ENCODE peak calls at places on chromosomes 5 and 9, in six cellular contexts. N is tibial nerve, V is sigmoid colon, L is ovary, E is transverse colon, S is spleen. W is an unnamed sample. For H3K4me1 and H3K36me3, the result is how much of the 10 kb centered on the place peaks cover.

GRCh38 chr9:132412089-132412488 is 2.1 kb downstream of the CFAP77 start:
- DNase-seq in N (no peak), V (no peak), L (no peak), E (no peak), S (no peak), W (no peak)

GRCh38 chr5:34005211-34005610 is 2.6 kb downstream of the AMACR start:
- DNase-seq in N (no peak), V (no peak), L (no peak), E (no peak), S (no peak), W (no peak)

GRCh38 chr5:54807421-54807820 is 178.0 kb downstream of the ESM1 start:
- DNase-seq in N (no peak), V (no peak), L (no peak), E (no peak), S (no peak), W (no peak)

GRCh38 chr5:110386782-110387181 is 339.7 kb downstream of the TMEM232 start:
- DNase-seq in N (no peak), V (no peak), L (no peak), E (no peak), S (no peak), W (no peak)

GRCh38 chr5:122723606-122724352 is 51.1 kb upstream of the SNX2 start:
- DNase-seq in N (peak), V (no peak), L (no peak), E (no peak), S (no peak), W (no peak)

GRCh38 chr5:108681079-108681921 is 66.4 kb upstream of the FER start:
- DNase-seq in N (peak), V (no peak), L (no peak), E (no peak), S (no peak), W (peak)

GRCh38 chr9:108439967-108440366 is 415.8 kb downstream of the ACTL7B start:
- DNase-seq in N (no peak), V (no peak), L (no peak), E (no peak), S (no peak), W (no peak)

GRCh38 chr5:105754056-105754455 is 1916.7 kb downstream of the EFNA5 start:
- DNase-seq in N (no peak), V (no peak), L (no peak), E (no peak), S (no peak), W (no peak)

GRCh38 chr9:131701789-131702337 is 38.0 kb downstream of the RAPGEF1 start:
- DNase-seq in N (no peak), V (no peak), L (no peak), E (no peak), S (no peak), W (no peak)

GRCh38 chr9:106678273-106678672 is 184.7 kb upstream of the ZNF462 start:
- DNase-seq in N (no peak), V (no peak), L (no peak), E (no peak), S (no peak), W (no peak)

GRCh38 chr9:122302541-122302940 is 37.9 kb downstream of the MRRF start:
- DNase-seq in N (no peak), V (no peak), L (no peak), E (no peak), S (no peak), W (no peak)

GRCh38 chr9:4497855-4498254 is 7.6 kb downstream of the SLC1A1 start:
- DNase-seq in N (no peak), V (no peak), L (no peak), E (no peak), S (no peak), W (no peak)

GRCh38 chr5:134223406-134224251 is 2.2 kb downstream of the PPP2CA start:
- DNase-seq in N (no peak), V (no peak), L (no peak), E (no peak), S (no peak), W (no peak)

GRCh38 chr9:89718635-89719034 is 113.8 kb downstream of the GADD45G start:
- DNase-seq in N (no peak), V (no peak), L (no peak), E (no peak), S (no peak), W (no peak)

GRCh38 chr9:111648066-111648465 is 13.3 kb upstream of the GNG10 start:
- DNase-seq in N (no peak), V (no peak), L (no peak), E (no peak), S (no peak), W (no peak)

GRCh38 chr5:88130189-88130815 is 138.3 kb downstream of the TMEM161B start:
- DNase-seq in N (no peak), V (no peak), L (no peak), E (no peak), S (no peak), W (no peak)

GRCh38 chr5:62661126-62661525 is 82.5 kb downstream of the LRRC70 start:
- DNase-seq in N (no peak), V (no peak), L (no peak), E (no peak), S (no peak), W (no peak)

GRCh38 chr5:138464388-138465287 is 641 bp upstream of the EGR1 start:
- DNase-seq in N (peak), V (peak), L (peak), E (peak), S (peak), W (peak)
- TF ChIP-seq POLR2A in N (peak), V (peak), L (peak), E (peak), S (peak), W (no peak)

GRCh38 chr9:134407123-134407779 is 81.0 kb downstream of the RXRA start:
- DNase-seq in N (peak), V (peak), L (peak), E (peak), S (peak), W (peak)

GRCh38 chr9:134404376-134405358 is 78.4 kb downstream of the RXRA start:
- DNase-seq in N (no peak), V (no peak), L (no peak), E (no peak), S (no peak), W (no peak)

GRCh38 chr9:134405527-134405926 is 79.3 kb downstream of the RXRA start:
- DNase-seq in N (no peak), V (no peak), L (no peak), E (no peak), S (peak), W (no peak)

GRCh38 chr9:134408389-134408788 is 82.1 kb downstream of the RXRA start:
- DNase-seq in N (no peak), V (no peak), L (no peak), E (no peak), S (peak), W (no peak)

GRCh38 chr9:134406366-134407122 is 80.3 kb downstream of the RXRA start:
- DNase-seq in N (no peak), V (no peak), L (no peak), E (no peak), S (no peak), W (peak)
- H3K4me1 ChIP-seq in N (half or more), V (half or more), L (under half), E (under half), S (half or more), W (half or more)

GRCh38 chr9:6506571-6506970 is 93.6 kb downstream of the UHRF2 start:
- DNase-seq in N (no peak), V (no peak), L (no peak), E (no peak), S (no peak), W (no peak)

GRCh38 chr9:6501526-6502210 is 88.7 kb downstream of the UHRF2 start:
- DNase-seq in N (no peak), V (no peak), L (no peak), E (no peak), S (no peak), W (no peak)

GRCh38 chr9:6498982-6499381 is 86.0 kb downstream of the UHRF2 start:
- DNase-seq in N (no peak), V (no peak), L (no peak), E (no peak), S (no peak), W (no peak)

DNA sequence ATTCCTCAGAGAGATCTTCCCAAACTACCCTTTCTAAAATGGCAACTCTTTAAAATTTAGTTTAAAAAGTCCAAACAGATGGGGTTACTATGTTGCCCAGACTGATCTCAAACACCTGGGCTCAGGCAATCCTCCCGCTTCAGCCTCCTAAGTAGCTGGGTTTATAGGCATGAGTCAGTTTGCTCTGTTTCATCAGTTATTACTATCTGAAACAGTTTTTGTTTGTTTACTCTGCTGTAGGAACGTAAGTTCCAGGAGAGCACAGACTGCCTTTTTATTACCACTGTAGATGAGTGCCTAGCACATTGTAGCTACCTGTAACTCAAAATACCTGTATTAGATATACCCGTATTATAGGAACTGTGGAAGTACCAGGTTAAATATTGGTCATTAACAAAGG is 89.4 kb downstream of the UHRF2 start:
- DNase-seq in N (no peak), V (no peak), L (no peak), E (no peak), S (no peak), W (no peak)
- H3K36me3 ChIP-seq in N (half or more), V (under half), L (under half), E (under half), S (under half), W (under half)

DNA sequence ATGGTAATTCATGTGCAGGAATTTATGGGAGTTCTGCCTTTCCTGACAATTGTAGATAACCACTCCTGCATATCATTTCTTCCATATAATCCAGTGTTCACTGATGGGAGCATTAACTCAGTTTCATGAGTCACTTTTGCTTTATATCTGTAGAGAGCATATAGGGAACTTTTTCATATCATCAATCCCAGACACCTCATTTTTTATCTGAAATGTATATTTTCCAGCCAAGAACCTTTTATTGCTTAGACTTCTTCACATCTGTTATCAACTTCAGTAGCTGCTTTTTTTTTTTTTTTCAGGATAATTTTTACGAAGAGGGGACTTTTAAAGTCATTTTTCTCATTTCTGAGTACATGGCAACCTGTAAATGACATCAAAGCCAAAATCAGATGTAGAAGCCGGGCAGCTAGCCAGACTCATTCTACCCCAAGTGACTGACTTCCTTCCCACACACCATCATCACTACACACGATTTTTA is 41.1 kb downstream of the NFX1 start:
- DNase-seq in N (no peak), V (no peak), L (no peak), E (no peak), S (no peak), W (no peak)
- TF ChIP-seq POLR2A in N (no peak), V (no peak), L (no peak), E (no peak), S (no peak), W (no peak)

DNA sequence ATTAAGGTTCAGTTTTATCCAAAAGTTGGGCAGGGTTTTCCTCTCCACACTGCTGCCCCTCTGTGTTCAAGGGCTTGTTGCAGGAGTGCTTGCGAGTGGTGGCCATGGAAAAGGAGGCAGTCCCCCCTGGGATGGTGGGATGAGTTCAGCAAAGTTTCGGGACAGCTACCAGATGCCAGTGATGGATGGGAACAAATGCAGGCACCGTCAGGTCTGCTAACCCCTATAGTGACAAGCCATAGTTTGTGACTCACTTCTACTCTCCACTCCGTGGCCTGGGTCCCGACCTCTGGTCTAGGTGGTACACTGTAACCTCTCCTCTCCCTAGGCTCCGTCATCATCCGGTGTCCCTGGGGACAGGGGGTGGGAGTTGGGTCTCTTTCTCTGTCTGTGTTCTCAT is 3.8 kb upstream of the RNF14 start:
- DNase-seq in N (no peak), V (no peak), L (no peak), E (no peak), S (no peak), W (no peak)
- H3K4me1 ChIP-seq in N (under half), V (under half), L (under half), E (under half), S (under half), W (under half)

DNA sequence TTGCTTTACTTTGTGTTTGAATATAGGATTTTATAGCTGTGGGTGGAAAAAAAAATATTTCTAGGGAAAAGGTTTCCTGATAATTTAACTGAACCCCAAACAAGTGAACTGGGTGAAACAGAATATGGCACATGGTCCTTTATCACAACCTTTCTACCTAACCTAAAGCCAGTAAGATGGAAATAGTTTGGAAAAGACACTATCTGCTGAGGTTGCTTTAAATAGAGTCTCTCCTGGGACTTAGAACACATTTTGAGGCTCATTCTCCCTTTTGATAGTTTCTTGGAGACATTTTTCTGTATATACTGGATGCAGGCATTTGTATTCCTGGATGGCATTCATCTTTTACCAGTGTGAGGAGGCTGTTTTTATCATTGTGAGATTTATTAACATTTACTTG is 39.4 kb downstream of the BASP1 start:
- DNase-seq in N (no peak), V (no peak), L (no peak), E (no peak), S (no peak), W (no peak)
- H3K36me3 ChIP-seq in N (under half), V (under half), L (under half), E (under half), S (under half), W (under half)